ENCODE peak calls at places on chromosomes 3 and 15, in nine cellular contexts. One of them, this sample, is unnamed.

GRCh38 chr15:62079594-62079993 is 12.8 kb downstream of the C2CD4A start:
- DNase-seq in HTR-8/SVneo: no peak
- DNase-seq in neural crest cell: no peak
- DNase-seq in mucosa of gallbladder: no peak
- DNase-seq in H4: no peak
- DNase-seq in NCI-H1436 treated with DMSO at 0.1 percent for 48 hours: no peak
- DNase-seq in RWPE1: no peak
- DNase-seq in head of caudate nucleus: no peak
- DNase-seq in effector memory CD8-positive, alpha-beta T cell: no peak
- DNase-seq in this sample: no peak

GRCh38 chr15:87322223-87322622 is 934.3 kb downstream of the NTRK3 start:
- DNase-seq in HTR-8/SVneo: no peak
- DNase-seq in neural crest cell: no peak
- DNase-seq in mucosa of gallbladder: no peak
- DNase-seq in H4: no peak
- DNase-seq in NCI-H1436 treated with DMSO at 0.1 percent for 48 hours: no peak
- DNase-seq in RWPE1: no peak
- DNase-seq in head of caudate nucleus: no peak
- DNase-seq in effector memory CD8-positive, alpha-beta T cell: no peak
- DNase-seq in this sample: no peak

GRCh38 chr3:16402451-16402850 is 111.0 kb downstream of the RFTN1 start:
- DNase-seq in HTR-8/SVneo: no peak
- DNase-seq in neural crest cell: no peak
- DNase-seq in mucosa of gallbladder: no peak
- DNase-seq in H4: no peak
- DNase-seq in NCI-H1436 treated with DMSO at 0.1 percent for 48 hours: no peak
- DNase-seq in RWPE1: peak; percentile 8
- DNase-seq in head of caudate nucleus: no peak
- DNase-seq in effector memory CD8-positive, alpha-beta T cell: no peak
- DNase-seq in this sample: no peak

GRCh38 chr15:42605281-42605744 is 29.9 kb downstream of the STARD9 start:
- DNase-seq in HTR-8/SVneo: no peak
- DNase-seq in neural crest cell: no peak
- DNase-seq in mucosa of gallbladder: no peak
- DNase-seq in H4: no peak
- DNase-seq in NCI-H1436 treated with DMSO at 0.1 percent for 48 hours: no peak
- DNase-seq in RWPE1: no peak
- DNase-seq in head of caudate nucleus: no peak
- DNase-seq in effector memory CD8-positive, alpha-beta T cell: no peak
- DNase-seq in this sample: no peak

GRCh38 chr3:160577551-160578195 is 12.3 kb upstream of the KPNA4 start:
- DNase-seq in HTR-8/SVneo: peak; percentile 30
- DNase-seq in neural crest cell: no peak
- DNase-seq in mucosa of gallbladder: no peak
- DNase-seq in H4: peak; percentile 27
- DNase-seq in NCI-H1436 treated with DMSO at 0.1 percent for 48 hours: no peak
- DNase-seq in RWPE1: peak; percentile 4
- DNase-seq in head of caudate nucleus: no peak
- DNase-seq in effector memory CD8-positive, alpha-beta T cell: no peak
- DNase-seq in this sample: no peak

GRCh38 chr3:129282727-129283327 is 4.2 kb downstream of the HMCES start:
- DNase-seq in HTR-8/SVneo: no peak
- DNase-seq in neural crest cell: no peak
- DNase-seq in mucosa of gallbladder: no peak
- DNase-seq in H4: no peak
- DNase-seq in NCI-H1436 treated with DMSO at 0.1 percent for 48 hours: no peak
- DNase-seq in RWPE1: peak; percentile 59
- DNase-seq in head of caudate nucleus: no peak
- DNase-seq in effector memory CD8-positive, alpha-beta T cell: no peak
- DNase-seq in this sample: no peak

GRCh38 chr15:25688166-25688565 is 175.0 kb downstream of the ATP10A start:
- DNase-seq in HTR-8/SVneo: no peak
- DNase-seq in neural crest cell: no peak
- DNase-seq in mucosa of gallbladder: no peak
- DNase-seq in H4: no peak
- DNase-seq in NCI-H1436 treated with DMSO at 0.1 percent for 48 hours: no peak
- DNase-seq in RWPE1: no peak
- DNase-seq in head of caudate nucleus: no peak
- DNase-seq in effector memory CD8-positive, alpha-beta T cell: no peak
- DNase-seq in this sample: no peak

GRCh38 chr3:177827517-177828249 is 630.4 kb upstream of the TBL1XR1 start:
- DNase-seq in HTR-8/SVneo: peak; percentile 34
- DNase-seq in neural crest cell: no peak
- DNase-seq in mucosa of gallbladder: peak; percentile 53
- DNase-seq in H4: peak; percentile 61
- DNase-seq in NCI-H1436 treated with DMSO at 0.1 percent for 48 hours: no peak
- DNase-seq in RWPE1: peak; percentile 55
- DNase-seq in head of caudate nucleus: no peak
- DNase-seq in effector memory CD8-positive, alpha-beta T cell: no peak
- DNase-seq in this sample: no peak

GRCh38 chr3:13874891-13875290 is 5.0 kb downstream of the WNT7A start:
- DNase-seq in HTR-8/SVneo: no peak
- DNase-seq in neural crest cell: no peak
- DNase-seq in mucosa of gallbladder: no peak
- DNase-seq in H4: no peak
- DNase-seq in NCI-H1436 treated with DMSO at 0.1 percent for 48 hours: no peak
- DNase-seq in RWPE1: no peak
- DNase-seq in head of caudate nucleus: no peak
- DNase-seq in effector memory CD8-positive, alpha-beta T cell: no peak
- DNase-seq in this sample: no peak

GRCh38 chr15:94965593-94965992 is 734.2 kb downstream of the MCTP2 start:
- DNase-seq in HTR-8/SVneo: no peak
- DNase-seq in neural crest cell: no peak
- DNase-seq in mucosa of gallbladder: no peak
- DNase-seq in H4: no peak
- DNase-seq in NCI-H1436 treated with DMSO at 0.1 percent for 48 hours: no peak
- DNase-seq in RWPE1: no peak
- DNase-seq in head of caudate nucleus: no peak
- DNase-seq in effector memory CD8-positive, alpha-beta T cell: no peak
- DNase-seq in this sample: no peak

GRCh38 chr15:71276355-71276665 is 161.0 kb downstream of the THSD4 start:
- DNase-seq in HTR-8/SVneo: no peak
- DNase-seq in neural crest cell: no peak
- DNase-seq in mucosa of gallbladder: no peak
- DNase-seq in H4: no peak
- DNase-seq in NCI-H1436 treated with DMSO at 0.1 percent for 48 hours: no peak
- DNase-seq in RWPE1: peak; percentile 74
- DNase-seq in head of caudate nucleus: no peak
- DNase-seq in effector memory CD8-positive, alpha-beta T cell: no peak
- DNase-seq in this sample: no peak

GRCh38 chr3:99473321-99473751 is 165.1 kb upstream of the COL8A1 start:
- DNase-seq in HTR-8/SVneo: no peak
- DNase-seq in neural crest cell: no peak
- DNase-seq in mucosa of gallbladder: no peak
- DNase-seq in H4: no peak
- DNase-seq in NCI-H1436 treated with DMSO at 0.1 percent for 48 hours: no peak
- DNase-seq in RWPE1: no peak
- DNase-seq in head of caudate nucleus: no peak
- DNase-seq in effector memory CD8-positive, alpha-beta T cell: no peak
- DNase-seq in this sample: no peak

GRCh38 chr3:177468331-177468730 is 271.0 kb upstream of the TBL1XR1 start:
- DNase-seq in HTR-8/SVneo: no peak
- DNase-seq in neural crest cell: no peak
- DNase-seq in mucosa of gallbladder: no peak
- DNase-seq in H4: peak; percentile 98
- DNase-seq in NCI-H1436 treated with DMSO at 0.1 percent for 48 hours: no peak
- DNase-seq in RWPE1: no peak
- DNase-seq in head of caudate nucleus: no peak
- DNase-seq in effector memory CD8-positive, alpha-beta T cell: no peak
- DNase-seq in this sample: no peak

GRCh38 chr3:193620055-193620454 is 27.0 kb downstream of the OPA1 start:
- DNase-seq in HTR-8/SVneo: no peak
- DNase-seq in neural crest cell: no peak
- DNase-seq in mucosa of gallbladder: no peak
- DNase-seq in H4: no peak
- DNase-seq in NCI-H1436 treated with DMSO at 0.1 percent for 48 hours: no peak
- DNase-seq in RWPE1: no peak
- DNase-seq in head of caudate nucleus: no peak
- DNase-seq in effector memory CD8-positive, alpha-beta T cell: no peak
- DNase-seq in this sample: no peak

GRCh38 chr15:63243101-63243500 is 34.3 kb upstream of the APH1B start:
- DNase-seq in HTR-8/SVneo: no peak
- DNase-seq in neural crest cell: no peak
- DNase-seq in mucosa of gallbladder: peak; percentile 39
- DNase-seq in H4: no peak
- DNase-seq in NCI-H1436 treated with DMSO at 0.1 percent for 48 hours: no peak
- DNase-seq in RWPE1: no peak
- DNase-seq in head of caudate nucleus: no peak
- DNase-seq in effector memory CD8-positive, alpha-beta T cell: no peak
- DNase-seq in this sample: no peak

GRCh38 chr15:75348034-75348562 is 1.3 kb downstream of the NEIL1 start:
- DNase-seq in HTR-8/SVneo: no peak
- DNase-seq in neural crest cell: no peak
- DNase-seq in mucosa of gallbladder: no peak
- DNase-seq in H4: no peak
- DNase-seq in NCI-H1436 treated with DMSO at 0.1 percent for 48 hours: no peak
- DNase-seq in RWPE1: no peak
- DNase-seq in head of caudate nucleus: peak; percentile 28
- DNase-seq in effector memory CD8-positive, alpha-beta T cell: no peak
- DNase-seq in this sample: no peak

GRCh38 chr15:51460796-51461195 is 119.3 kb downstream of the GLDN start:
- DNase-seq in HTR-8/SVneo: no peak
- DNase-seq in neural crest cell: no peak
- DNase-seq in mucosa of gallbladder: no peak
- DNase-seq in H4: no peak
- DNase-seq in NCI-H1436 treated with DMSO at 0.1 percent for 48 hours: no peak
- DNase-seq in RWPE1: no peak
- DNase-seq in head of caudate nucleus: no peak
- DNase-seq in effector memory CD8-positive, alpha-beta T cell: no peak
- DNase-seq in this sample: no peak

GRCh38 chr15:99536422-99537033 is 29.3 kb upstream of the MEF2A start:
- DNase-seq in HTR-8/SVneo: peak; percentile 56
- DNase-seq in neural crest cell: no peak
- DNase-seq in mucosa of gallbladder: no peak
- DNase-seq in H4: peak; percentile 84
- DNase-seq in NCI-H1436 treated with DMSO at 0.1 percent for 48 hours: no peak
- DNase-seq in RWPE1: peak; percentile 39
- DNase-seq in head of caudate nucleus: peak; percentile 34
- DNase-seq in effector memory CD8-positive, alpha-beta T cell: no peak
- DNase-seq in this sample: no peak

GRCh38 chr3:9890249-9891071 is at the start of gene JAGN1:
- DNase-seq in HTR-8/SVneo: peak; percentile 71
- DNase-seq in neural crest cell: peak; percentile 88
- DNase-seq in mucosa of gallbladder: peak; percentile 92
- DNase-seq in H4: peak; percentile 68
- DNase-seq in NCI-H1436 treated with DMSO at 0.1 percent for 48 hours: no peak
- DNase-seq in RWPE1: peak; percentile 84
- DNase-seq in head of caudate nucleus: peak; percentile 93
- DNase-seq in effector memory CD8-positive, alpha-beta T cell: peak; percentile 89
- DNase-seq in this sample: peak; percentile 93

GRCh38 chr3:193057616-193058015 is 140.0 kb upstream of the MB21D2 start:
- DNase-seq in HTR-8/SVneo: no peak
- DNase-seq in neural crest cell: no peak
- DNase-seq in mucosa of gallbladder: no peak
- DNase-seq in H4: no peak
- DNase-seq in NCI-H1436 treated with DMSO at 0.1 percent for 48 hours: no peak
- DNase-seq in RWPE1: no peak
- DNase-seq in head of caudate nucleus: no peak
- DNase-seq in effector memory CD8-positive, alpha-beta T cell: no peak
- DNase-seq in this sample: no peak

GRCh38 chr3:194276768-194277546 is 74.2 kb downstream of the CPN2 start:
- DNase-seq in HTR-8/SVneo: no peak
- DNase-seq in neural crest cell: no peak
- DNase-seq in mucosa of gallbladder: no peak
- DNase-seq in H4: peak; percentile 95
- DNase-seq in NCI-H1436 treated with DMSO at 0.1 percent for 48 hours: no peak
- DNase-seq in RWPE1: no peak
- DNase-seq in head of caudate nucleus: no peak
- DNase-seq in effector memory CD8-positive, alpha-beta T cell: no peak
- DNase-seq in this sample: peak; percentile 76

GRCh38 chr3:65483475-65483874 is 555.2 kb downstream of the MAGI1 start:
- DNase-seq in HTR-8/SVneo: no peak
- DNase-seq in neural crest cell: no peak
- DNase-seq in mucosa of gallbladder: peak; percentile 78
- DNase-seq in H4: no peak
- DNase-seq in NCI-H1436 treated with DMSO at 0.1 percent for 48 hours: no peak
- DNase-seq in RWPE1: peak; percentile 37
- DNase-seq in head of caudate nucleus: peak; percentile 28
- DNase-seq in effector memory CD8-positive, alpha-beta T cell: no peak
- DNase-seq in this sample: no peak

GRCh38 chr3:174439621-174440349 is 419.3 kb upstream of the NAALADL2 start:
- DNase-seq in HTR-8/SVneo: peak; percentile 26
- DNase-seq in neural crest cell: no peak
- DNase-seq in mucosa of gallbladder: peak; percentile 25
- DNase-seq in H4: peak; percentile 98
- DNase-seq in NCI-H1436 treated with DMSO at 0.1 percent for 48 hours: no peak
- DNase-seq in RWPE1: peak; percentile 43
- DNase-seq in head of caudate nucleus: no peak
- DNase-seq in effector memory CD8-positive, alpha-beta T cell: no peak
- DNase-seq in this sample: no peak

GRCh38 chr3:53195602-53196574 is 34.9 kb downstream of the PRKCD start:
- DNase-seq in HTR-8/SVneo: peak; percentile 65
- DNase-seq in neural crest cell: peak; percentile 75
- DNase-seq in mucosa of gallbladder: no peak
- DNase-seq in H4: no peak
- DNase-seq in NCI-H1436 treated with DMSO at 0.1 percent for 48 hours: no peak
- DNase-seq in RWPE1: peak; percentile 45
- DNase-seq in head of caudate nucleus: peak; percentile 72
- DNase-seq in effector memory CD8-positive, alpha-beta T cell: peak; percentile 59
- DNase-seq in this sample: peak; percentile 78

GRCh38 chr3:133758969-133759739 is 13.0 kb downstream of the TF start:
- DNase-seq in HTR-8/SVneo: no peak
- DNase-seq in neural crest cell: no peak
- DNase-seq in mucosa of gallbladder: no peak
- DNase-seq in H4: no peak
- DNase-seq in NCI-H1436 treated with DMSO at 0.1 percent for 48 hours: no peak
- DNase-seq in RWPE1: no peak
- DNase-seq in head of caudate nucleus: no peak
- DNase-seq in effector memory CD8-positive, alpha-beta T cell: no peak
- DNase-seq in this sample: no peak

GRCh38 chr3:134291300-134292254 is 40.9 kb upstream of the RYK start:
- DNase-seq in HTR-8/SVneo: no peak
- DNase-seq in neural crest cell: no peak
- DNase-seq in mucosa of gallbladder: peak; percentile 80
- DNase-seq in H4: peak; percentile 75
- DNase-seq in NCI-H1436 treated with DMSO at 0.1 percent for 48 hours: no peak
- DNase-seq in RWPE1: peak; percentile 41
- DNase-seq in head of caudate nucleus: no peak
- DNase-seq in effector memory CD8-positive, alpha-beta T cell: no peak
- DNase-seq in this sample: peak; percentile 83

GRCh38 chr15:60575995-60576394 is 97.1 kb upstream of the ICE2 start:
- DNase-seq in HTR-8/SVneo: no peak
- DNase-seq in neural crest cell: no peak
- DNase-seq in mucosa of gallbladder: no peak
- DNase-seq in H4: peak; percentile 28
- DNase-seq in NCI-H1436 treated with DMSO at 0.1 percent for 48 hours: no peak
- DNase-seq in RWPE1: peak; percentile 15
- DNase-seq in head of caudate nucleus: no peak
- DNase-seq in effector memory CD8-positive, alpha-beta T cell: no peak
- DNase-seq in this sample: no peak

GRCh38 chr3:126030455-126030854 is 53.5 kb downstream of the SLC41A3 start:
- DNase-seq in HTR-8/SVneo: no peak
- DNase-seq in neural crest cell: no peak
- DNase-seq in mucosa of gallbladder: no peak
- DNase-seq in H4: no peak
- DNase-seq in NCI-H1436 treated with DMSO at 0.1 percent for 48 hours: no peak
- DNase-seq in RWPE1: no peak
- DNase-seq in head of caudate nucleus: no peak
- DNase-seq in effector memory CD8-positive, alpha-beta T cell: no peak
- DNase-seq in this sample: no peak

GRCh38 chr3:150255416-150255815 is 152.7 kb upstream of the TSC22D2 start:
- DNase-seq in HTR-8/SVneo: no peak
- DNase-seq in neural crest cell: no peak
- DNase-seq in mucosa of gallbladder: no peak
- DNase-seq in H4: no peak
- DNase-seq in NCI-H1436 treated with DMSO at 0.1 percent for 48 hours: no peak
- DNase-seq in RWPE1: no peak
- DNase-seq in head of caudate nucleus: peak; percentile 18
- DNase-seq in effector memory CD8-positive, alpha-beta T cell: no peak
- DNase-seq in this sample: no peak

GRCh38 chr3:178915365-178915764 is 156.2 kb downstream of the ZMAT3 start:
- DNase-seq in HTR-8/SVneo: no peak
- DNase-seq in neural crest cell: no peak
- DNase-seq in mucosa of gallbladder: no peak
- DNase-seq in H4: no peak
- DNase-seq in NCI-H1436 treated with DMSO at 0.1 percent for 48 hours: no peak
- DNase-seq in RWPE1: no peak
- DNase-seq in head of caudate nucleus: no peak
- DNase-seq in effector memory CD8-positive, alpha-beta T cell: no peak
- DNase-seq in this sample: no peak

GRCh38 chr3:186038360-186038759 is 70.5 kb downstream of the ETV5 start:
- DNase-seq in HTR-8/SVneo: no peak
- DNase-seq in neural crest cell: no peak
- DNase-seq in mucosa of gallbladder: no peak
- DNase-seq in H4: no peak
- DNase-seq in NCI-H1436 treated with DMSO at 0.1 percent for 48 hours: no peak
- DNase-seq in RWPE1: no peak
- DNase-seq in head of caudate nucleus: no peak
- DNase-seq in effector memory CD8-positive, alpha-beta T cell: no peak
- DNase-seq in this sample: no peak

This sample was measured in sciatic nerve.